ENCODE peak calls at places on chromosomes 4 and X, in six cellular contexts. O is colonic mucosa; W is kidney epithelial cell; E is stimulated activated CD8-positive, alpha-beta memory T cell treated with anti-CD3 and anti-CD28 coated beads, Interleukin-15, amount 100 ng/mL, for 1 hour; T is smooth muscle cell of the brain vasculature; Z is stimulated activated CD4-positive, alpha-beta T cell treated with anti-CD3 and anti-CD28 coated beads, Interleukin-2, amount 100 ng/mL, for 4 hours. K is an unnamed sample.

GRCh38 chrX:97547873-97548578 is 664.3 kb downstream of the RPA4 start:
- DNase-seq in W (no peak), T (no peak), O (no peak), Z (no peak), E (no peak), K (no peak)

GRCh38 chrX:3545901-3546300 is 167.5 kb downstream of the PRKX start:
- DNase-seq in E (no peak), O (no peak), T (no peak), Z (no peak), W (no peak), K (no peak)

GRCh38 chr4:79679859-79680258 is 271.8 kb upstream of the GK2 start:
- DNase-seq in T (no peak), Z (no peak), E (no peak), O (no peak), W (no peak), K (no peak)

GRCh38 chr4:153950100-153950979 is 161.5 kb upstream of the SFRP2 start:
- DNase-seq in E (no peak), O (peak; percentile 26), W (peak; percentile 68), T (no peak), Z (no peak), K (peak; percentile 31)

GRCh38 chr4:182465979-182466378 is 222.8 kb downstream of the TENM3 start:
- DNase-seq in T (no peak), Z (no peak), W (no peak), E (no peak), O (no peak), K (no peak)

GRCh38 chr4:99403380-99404194 is 31.6 kb downstream of the ADH7 start:
- DNase-seq in E (no peak), Z (no peak), T (no peak), W (no peak), O (no peak), K (no peak)

GRCh38 chr4:83197555-83198235 is 83.2 kb upstream of the PLAC8 start:
- DNase-seq in T (no peak), Z (no peak), O (peak; percentile 84), W (no peak), E (no peak), K (no peak)

GRCh38 chr4:128582319-128582948 is 227.1 kb upstream of the JADE1 start:
- DNase-seq in Z (no peak), W (no peak), O (no peak), E (no peak), T (no peak), K (no peak)

GRCh38 chrX:150790021-150790420 is 96.8 kb downstream of the MTMR1 start:
- DNase-seq in T (no peak), Z (no peak), O (no peak), E (no peak), W (no peak), K (no peak)